ENCODE peak calls at places on chromosomes 6 and 20, in nine cellular contexts. J is IMR-90, Y is ovary, A is gastrocnemius medialis, H is thyroid gland, G is body of pancreas, R is transverse colon, B is sigmoid colon, P is adrenal gland. U is an unnamed sample.
A peak's percentile ranks its signal among the peaks of the same experiment; 100 is the strongest.

GRCh38 chr20:47500554-47500953 is 1.1 kb upstream of the NCOA3 start:
- DNase-seq in J (no peak), Y (no peak), A (no peak), H (no peak), G (no peak), R (no peak), B (no peak), P (no peak), U (no peak)

GRCh38 chr6:46184114-46184513 is 13.3 kb upstream of the ENPP5 start:
- DNase-seq in J (peak; percentile 71), Y (no peak), A (no peak), H (no peak), G (peak; percentile 35), R (no peak), B (no peak), P (peak; percentile 49), U (no peak)

GRCh38 chr20:41510224-41510623 is 108.0 kb downstream of the CHD6 start:
- DNase-seq in J (no peak), Y (no peak), A (no peak), H (peak; percentile 22), G (no peak), R (no peak), B (no peak), P (peak; percentile 33), U (no peak)

GRCh38 chr6:56851104-56851503 is 103.8 kb upstream of the BEND6 start:
- DNase-seq in J (peak; percentile 74), Y (no peak), A (no peak), H (no peak), G (no peak), R (no peak), B (no peak), P (peak; percentile 37), U (no peak)

GRCh38 chr6:75204959-75205775 is 686 bp downstream of the COL12A1 start:
- DNase-seq in J (peak; percentile 82), Y (peak; percentile 69), A (no peak), H (peak; percentile 14), G (no peak), R (peak; percentile 39), B (peak; percentile 88), P (no peak), U (no peak)

GRCh38 chr6:12943549-12943948 is 227.0 kb downstream of the PHACTR1 start:
- DNase-seq in J (no peak), Y (no peak), A (no peak), H (no peak), G (no peak), R (no peak), B (no peak), P (no peak), U (no peak)

GRCh38 chr20:37355252-37356180 is 9.6 kb downstream of the SRC start:
- DNase-seq in J (no peak), Y (no peak), A (no peak), H (no peak), G (no peak), R (no peak), B (peak; percentile 55), P (peak; percentile 4), U (no peak)

GRCh38 chr6:148653138-148653776 is 93.6 kb upstream of the UST start:
- DNase-seq in J (no peak), Y (no peak), A (no peak), H (no peak), G (no peak), R (no peak), B (no peak), P (no peak), U (no peak)

GRCh38 chr20:46251211-46251673 is 57.1 kb downstream of the CDH22 start:
- DNase-seq in J (no peak), Y (no peak), A (no peak), H (no peak), G (no peak), R (no peak), B (no peak), P (no peak), U (no peak)

GRCh38 chr6:22248513-22249308 is 48.1 kb downstream of the PRL start:
- DNase-seq in J (peak; percentile 83), Y (no peak), A (no peak), H (no peak), G (no peak), R (no peak), B (no peak), P (peak; percentile 44), U (no peak)

GRCh38 chr6:142301421-142302391 is at the start of gene ADGRG6:
- DNase-seq in J (peak; percentile 28), Y (no peak), A (no peak), H (no peak), G (peak; percentile 55), R (peak; percentile 55), B (peak; percentile 72), P (peak; percentile 13), U (no peak)

GRCh38 chr6:155850408-155850841 is 394.8 kb upstream of the NOX3 start:
- DNase-seq in J (peak; percentile 58), Y (no peak), A (no peak), H (no peak), G (no peak), R (no peak), B (no peak), P (no peak), U (no peak)

GRCh38 chr6:68128211-68128610 is 506.9 kb upstream of the ADGRB3 start:
- DNase-seq in J (no peak), Y (no peak), A (no peak), H (no peak), G (no peak), R (no peak), B (no peak), P (no peak), U (no peak)

DNA sequence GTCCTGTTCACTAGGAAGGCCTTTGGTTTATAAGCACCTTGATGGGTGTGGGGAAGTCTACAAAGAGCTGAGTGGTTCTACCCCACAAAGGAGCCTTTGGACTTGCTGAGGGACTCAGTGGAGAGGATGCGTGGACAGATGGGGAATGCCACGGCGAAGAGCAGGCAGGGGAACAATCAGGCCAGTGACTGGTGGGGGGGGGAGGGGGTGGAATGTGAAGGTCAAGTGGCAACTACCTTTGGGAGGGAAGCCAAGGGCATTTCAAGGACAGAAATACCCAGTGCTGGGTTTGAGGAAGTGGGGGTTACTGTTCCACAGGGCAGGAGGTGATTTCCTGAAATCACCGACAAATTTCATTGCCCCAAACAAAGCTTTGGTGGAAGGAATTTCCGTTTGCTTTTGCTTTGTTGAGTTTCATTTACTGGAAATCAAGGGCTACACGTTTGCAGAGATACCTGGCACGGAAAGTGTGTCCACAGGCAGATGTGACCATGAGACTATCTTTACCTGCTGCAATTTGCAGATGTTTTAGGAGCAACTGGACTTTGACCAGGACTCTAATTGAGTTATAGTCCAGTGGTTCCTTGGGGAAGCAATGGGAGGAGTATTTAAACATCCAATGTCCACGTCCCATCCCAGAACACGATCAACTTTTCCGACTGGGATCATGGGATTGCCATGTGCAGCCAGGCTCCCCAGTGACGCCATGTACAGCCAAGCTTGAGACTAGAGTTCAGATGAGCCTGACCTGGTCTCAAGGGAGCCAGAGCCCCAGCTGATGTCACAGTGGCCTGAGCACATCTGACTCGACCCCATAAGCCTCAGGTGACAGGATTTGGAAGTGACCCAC is 8.0 kb downstream of the CST3 start:
- DNase-seq in J (no peak), Y (no peak), A (no peak), H (no peak), G (no peak), R (no peak), B (no peak), P (no peak), U (no peak)
- TF ChIP-seq POLR2A in J (no peak), Y (no peak), A (no peak), H (no peak), G (no peak), R (no peak), B (no peak), P (no peak), U (no peak)

GRCh38 chr6:9308284-9308683 is 872.9 kb upstream of the SLC35B3 start:
- DNase-seq in J (no peak), Y (no peak), A (no peak), H (no peak), G (no peak), R (no peak), B (no peak), P (no peak), U (no peak)
- H3K27ac ChIP-seq in J (no peak overlapping the region), Y (no peak overlapping the region), A (no peak overlapping the region), H (no peak overlapping the region), G (no peak overlapping the region), R (no peak overlapping the region), B (no peak overlapping the region), P (no peak overlapping the region), U (no peak overlapping the region)

GRCh38 chr20:32052792-32053362 is 835 bp downstream of the HCK start:
- DNase-seq in J (no peak), Y (no peak), A (no peak), H (peak; percentile 30), G (no peak), R (peak; percentile 55), B (peak; percentile 80), P (peak; percentile 33), U (no peak)
- H3K4me3 ChIP-seq in J (no peak overlapping the region), Y (no peak overlapping the region), A (no peak overlapping the region), H (peak overlapping the region; percentile 6), G (no peak overlapping the region), R (peak overlapping the region; percentile 37), B (no peak overlapping the region), P (no peak overlapping the region), U (peak overlapping the region; percentile 35)

DNA sequence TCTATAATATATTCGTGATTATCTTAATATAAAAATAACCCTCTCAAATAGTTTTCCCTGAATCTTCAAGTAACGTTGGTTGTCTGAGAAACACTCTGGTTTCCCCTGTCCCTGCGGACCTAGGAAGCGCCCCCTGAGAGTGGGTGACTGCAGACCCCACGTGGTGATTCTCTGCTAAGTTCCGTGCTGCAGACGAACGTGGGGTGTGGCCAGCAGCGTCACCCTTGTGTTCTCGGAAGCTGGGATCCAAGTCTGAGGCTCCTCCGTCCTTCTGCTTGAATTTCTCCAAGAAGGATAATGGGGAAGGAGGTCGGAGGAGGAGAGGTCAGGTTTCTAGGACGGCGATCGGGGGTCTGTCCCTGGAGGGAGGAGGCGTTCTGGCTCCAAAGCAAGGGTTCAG is 16.6 kb upstream of the MAP1LC3A start:
- DNase-seq in J (no peak), Y (no peak), A (no peak), H (no peak), G (no peak), R (no peak), B (no peak), P (no peak), U (no peak)
- TF ChIP-seq POLR2A in J (no peak), Y (no peak), A (no peak), H (no peak), G (no peak), R (no peak), B (no peak), P (no peak), U (no peak)

DNA sequence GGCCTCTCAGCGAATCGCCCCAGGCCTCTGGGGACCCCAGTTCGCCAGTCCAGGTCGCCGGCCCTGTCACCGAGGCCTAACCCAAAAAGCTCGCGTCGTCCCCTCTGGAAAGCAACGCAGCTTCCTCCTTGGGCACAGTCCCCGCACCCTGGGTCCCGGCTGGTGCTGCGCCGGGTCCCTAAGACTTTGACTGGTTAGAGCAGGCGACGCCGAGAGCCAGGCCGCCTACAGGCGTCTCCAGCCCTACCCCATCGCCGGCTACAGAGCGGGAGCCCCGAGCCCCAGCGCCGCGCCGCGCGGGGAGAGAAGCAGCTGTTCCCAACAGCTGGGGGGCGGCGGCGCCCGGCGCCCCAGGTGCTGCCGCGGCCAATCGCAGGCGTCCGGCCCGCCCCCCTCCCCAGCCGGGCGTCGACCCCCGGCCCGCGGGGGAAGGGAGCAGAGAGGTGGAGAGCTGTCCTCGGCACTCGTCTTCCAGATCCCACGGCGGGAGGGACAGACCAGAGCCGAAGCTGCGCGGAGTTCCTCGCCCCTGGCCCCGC is 540 bp upstream of the RBM24 start:
- DNase-seq in J (no peak), Y (peak; percentile 54), A (peak; percentile 57), H (peak; percentile 59), G (peak; percentile 32), R (peak; percentile 38), B (peak; percentile 77), P (peak; percentile 12), U (no peak)
- H3K27ac ChIP-seq in J (peak overlapping the region; percentile 40), Y (peak overlapping the region; percentile 72), A (peak overlapping the region; percentile 94), H (peak overlapping the region; percentile 54), G (no peak overlapping the region), R (peak overlapping the region; percentile 88), B (peak overlapping the region; percentile 95), P (no peak overlapping the region), U (peak overlapping the region; percentile 90)